ENCODE peak calls at places on chromosomes 6 and 20, in six cellular contexts. One of them, this sample, is unnamed.

GRCh38 chr6:149429427-149430360 is 29.6 kb downstream of the SUMO4 start:
- DNase-seq in breast epithelium: no peak
- DNase-seq in HCT116: no peak
- DNase-seq in right lobe of liver: no peak
- DNase-seq in ovary: no peak
- DNase-seq in Peyer's patch: no peak
- DNase-seq in this sample: no peak

GRCh38 chr6:34491091-34491430 is 25.2 kb downstream of the PACSIN1 start:
- DNase-seq in breast epithelium: no peak
- DNase-seq in HCT116: no peak
- DNase-seq in right lobe of liver: no peak
- DNase-seq in ovary: peak; percentile 58
- DNase-seq in Peyer's patch: no peak
- DNase-seq in this sample: peak; percentile 33

GRCh38 chr6:20706293-20707165 is 172.3 kb downstream of the CDKAL1 start:
- DNase-seq in breast epithelium: no peak
- DNase-seq in HCT116: peak; percentile 7
- DNase-seq in right lobe of liver: no peak
- DNase-seq in ovary: no peak
- DNase-seq in Peyer's patch: no peak
- DNase-seq in this sample: no peak

GRCh38 chr6:99822741-99823512 is 171.1 kb downstream of the MCHR2 start:
- DNase-seq in breast epithelium: no peak
- DNase-seq in HCT116: peak; percentile 37
- DNase-seq in right lobe of liver: no peak
- DNase-seq in ovary: no peak
- DNase-seq in Peyer's patch: peak; percentile 45
- DNase-seq in this sample: no peak

GRCh38 chr6:139996253-139996834 is 621.9 kb upstream of the CITED2 start:
- DNase-seq in breast epithelium: no peak
- DNase-seq in HCT116: no peak
- DNase-seq in right lobe of liver: no peak
- DNase-seq in ovary: no peak
- DNase-seq in Peyer's patch: no peak
- DNase-seq in this sample: no peak

GRCh38 chr20:16601019-16601418 is 27.8 kb upstream of the KIF16B start:
- DNase-seq in breast epithelium: no peak
- DNase-seq in HCT116: no peak
- DNase-seq in right lobe of liver: no peak
- DNase-seq in ovary: no peak
- DNase-seq in Peyer's patch: no peak
- DNase-seq in this sample: no peak

GRCh38 chr6:62345962-62346689 is 60.1 kb upstream of the KHDRBS2 start:
- DNase-seq in breast epithelium: no peak
- DNase-seq in HCT116: no peak
- DNase-seq in right lobe of liver: no peak
- DNase-seq in ovary: no peak
- DNase-seq in Peyer's patch: peak; percentile 46
- DNase-seq in this sample: no peak

GRCh38 chr6:153231048-153231635 is 100.1 kb upstream of the RGS17 start:
- DNase-seq in breast epithelium: no peak
- DNase-seq in HCT116: peak; percentile 52
- DNase-seq in right lobe of liver: peak; percentile 22
- DNase-seq in ovary: peak; percentile 10
- DNase-seq in Peyer's patch: peak; percentile 60
- DNase-seq in this sample: no peak

GRCh38 chr6:152270301-152270925 is 366.7 kb downstream of the SYNE1 start:
- DNase-seq in breast epithelium: no peak
- DNase-seq in HCT116: no peak
- DNase-seq in right lobe of liver: no peak
- DNase-seq in ovary: no peak
- DNase-seq in Peyer's patch: no peak
- DNase-seq in this sample: no peak

GRCh38 chr20:34515484-34516037 is 661 bp upstream of the DYNLRB1 start:
- DNase-seq in breast epithelium: peak; percentile 50
- DNase-seq in HCT116: no peak
- DNase-seq in right lobe of liver: peak; percentile 47
- DNase-seq in ovary: peak; percentile 61
- DNase-seq in Peyer's patch: peak; percentile 86
- DNase-seq in this sample: no peak

GRCh38 chr6:26537160-26537845 is 863 bp upstream of the HMGN4 start:
- DNase-seq in breast epithelium: peak; percentile 94
- DNase-seq in HCT116: peak; percentile 92
- DNase-seq in right lobe of liver: peak; percentile 87
- DNase-seq in ovary: peak; percentile 92
- DNase-seq in Peyer's patch: peak; percentile 96
- DNase-seq in this sample: peak; percentile 92

GRCh38 chr6:28336284-28337024 is 506 bp upstream of the ZSCAN31 start:
- DNase-seq in breast epithelium: no peak
- DNase-seq in HCT116: no peak
- DNase-seq in right lobe of liver: no peak
- DNase-seq in ovary: no peak
- DNase-seq in Peyer's patch: peak; percentile 57
- DNase-seq in this sample: no peak

GRCh38 chr20:53609501-53610445 is 16.1 kb upstream of the ZNF217 start:
- DNase-seq in breast epithelium: peak; percentile 18
- DNase-seq in HCT116: no peak
- DNase-seq in right lobe of liver: peak; percentile 51
- DNase-seq in ovary: peak; percentile 44
- DNase-seq in Peyer's patch: peak; percentile 87
- DNase-seq in this sample: no peak

GRCh38 chr6:99013661-99014458 is 66.1 kb upstream of the FBXL4 start:
- DNase-seq in breast epithelium: no peak
- DNase-seq in HCT116: no peak
- DNase-seq in right lobe of liver: no peak
- DNase-seq in ovary: no peak
- DNase-seq in Peyer's patch: no peak
- DNase-seq in this sample: no peak

GRCh38 chr20:49288250-49288751 is 10.4 kb upstream of the ZNFX1 start:
- DNase-seq in breast epithelium: no peak
- DNase-seq in HCT116: no peak
- DNase-seq in right lobe of liver: no peak
- DNase-seq in ovary: no peak
- DNase-seq in Peyer's patch: no peak
- DNase-seq in this sample: no peak

GRCh38 chr6:169921227-169921626 is 169.8 kb downstream of the ERMARD start:
- DNase-seq in breast epithelium: no peak
- DNase-seq in HCT116: no peak
- DNase-seq in right lobe of liver: no peak
- DNase-seq in ovary: no peak
- DNase-seq in Peyer's patch: peak; percentile 26
- DNase-seq in this sample: no peak

GRCh38 chr6:44214307-44214706 is 2.4 kb upstream of the MYMX start:
- DNase-seq in breast epithelium: no peak
- DNase-seq in HCT116: no peak
- DNase-seq in right lobe of liver: no peak
- DNase-seq in ovary: no peak
- DNase-seq in Peyer's patch: no peak
- DNase-seq in this sample: no peak

GRCh38 chr6:128150376-128150775 is 249.5 kb upstream of the THEMIS start:
- DNase-seq in breast epithelium: no peak
- DNase-seq in HCT116: no peak
- DNase-seq in right lobe of liver: no peak
- DNase-seq in ovary: no peak
- DNase-seq in Peyer's patch: no peak
- DNase-seq in this sample: no peak

GRCh38 chr6:42104095-42104806 is 38.2 kb downstream of the C6orf132 start:
- DNase-seq in breast epithelium: no peak
- DNase-seq in HCT116: no peak
- DNase-seq in right lobe of liver: peak; percentile 70
- DNase-seq in ovary: peak; percentile 56
- DNase-seq in Peyer's patch: peak; percentile 87
- DNase-seq in this sample: peak; percentile 39

GRCh38 chr20:62416651-62417637 is 9.9 kb upstream of the CABLES2 start:
- DNase-seq in breast epithelium: no peak
- DNase-seq in HCT116: no peak
- DNase-seq in right lobe of liver: no peak
- DNase-seq in ovary: no peak
- DNase-seq in Peyer's patch: no peak
- DNase-seq in this sample: no peak

DNA sequence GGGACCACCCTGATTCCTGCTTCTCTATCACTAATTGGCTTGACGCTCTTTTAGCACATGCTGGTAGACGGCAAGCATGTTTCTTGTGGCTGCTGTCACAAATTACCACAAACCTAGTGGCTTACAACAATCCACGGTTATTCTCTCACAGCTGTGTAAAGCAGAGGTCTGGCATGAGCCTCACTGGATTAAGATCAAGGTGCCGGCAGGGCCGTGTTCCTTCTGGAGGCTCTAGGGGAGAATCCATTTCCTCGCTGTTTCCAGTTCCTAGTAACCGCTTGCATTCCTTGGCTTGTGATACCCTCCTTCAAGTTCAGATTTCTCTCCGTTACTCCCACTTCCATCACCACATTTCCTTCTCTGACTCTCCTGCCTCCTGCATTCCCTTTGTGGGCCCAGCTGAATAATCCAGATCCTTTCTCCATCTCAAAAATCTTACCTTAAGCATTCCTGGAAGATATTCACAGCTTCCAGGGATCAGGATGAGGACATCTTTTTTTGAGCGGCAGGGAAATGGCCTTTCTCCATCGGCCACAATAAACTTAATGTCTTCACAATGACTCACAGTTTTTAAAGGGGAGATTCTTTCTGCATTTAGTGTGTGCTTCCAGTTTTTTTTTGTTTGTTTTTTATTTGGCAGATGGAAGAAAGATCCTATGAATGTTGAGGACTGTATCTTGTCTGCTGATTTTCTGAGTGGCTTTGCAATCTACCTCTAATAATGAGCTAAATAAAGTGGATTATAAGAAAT is 39.9 kb downstream of the BMP6 start:
- DNase-seq in breast epithelium: no peak
- DNase-seq in HCT116: no peak
- DNase-seq in right lobe of liver: no peak
- DNase-seq in ovary: no peak
- DNase-seq in Peyer's patch: no peak
- DNase-seq in this sample: no peak
- H3K27me3 ChIP-seq in breast epithelium: no peaks in the 10 kb centered on the region
- H3K27me3 ChIP-seq in HCT116: no peaks in the 10 kb centered on the region
- H3K27me3 ChIP-seq in right lobe of liver: no peaks in the 10 kb centered on the region
- H3K27me3 ChIP-seq in ovary: no peaks in the 10 kb centered on the region
- H3K27me3 ChIP-seq in Peyer's patch: no peaks in the 10 kb centered on the region
- H3K27me3 ChIP-seq in this sample: no peaks in the 10 kb centered on the region

GRCh38 chr20:57287007-57287810 is 20.8 kb upstream of the BMP7 start:
- DNase-seq in breast epithelium: no peak
- DNase-seq in HCT116: no peak
- DNase-seq in right lobe of liver: no peak
- DNase-seq in ovary: no peak
- DNase-seq in Peyer's patch: no peak
- DNase-seq in this sample: no peak
- TF ChIP-seq CTCF in breast epithelium: no peak
- TF ChIP-seq CTCF in HCT116: no peak
- TF ChIP-seq CTCF in right lobe of liver: no peak
- TF ChIP-seq CTCF in ovary: no peak
- TF ChIP-seq CTCF in Peyer's patch: no peak
- TF ChIP-seq CTCF in this sample: no peak

GRCh38 chr6:14912226-14912625 is 333.6 kb upstream of the JARID2 start:
- DNase-seq in breast epithelium: no peak
- DNase-seq in HCT116: no peak
- DNase-seq in right lobe of liver: no peak
- DNase-seq in ovary: no peak
- DNase-seq in Peyer's patch: no peak
- DNase-seq in this sample: no peak

GRCh38 chr6:14905201-14905600 is 340.7 kb upstream of the JARID2 start:
- DNase-seq in breast epithelium: no peak
- DNase-seq in HCT116: no peak
- DNase-seq in right lobe of liver: no peak
- DNase-seq in ovary: no peak
- DNase-seq in Peyer's patch: no peak
- DNase-seq in this sample: no peak

GRCh38 chr6:14906621-14907020 is 339.2 kb upstream of the JARID2 start:
- DNase-seq in breast epithelium: no peak
- DNase-seq in HCT116: no peak
- DNase-seq in right lobe of liver: no peak
- DNase-seq in ovary: no peak
- DNase-seq in Peyer's patch: no peak
- DNase-seq in this sample: no peak

GRCh38 chr6:14915888-14916832 is 329.7 kb upstream of the JARID2 start:
- DNase-seq in breast epithelium: no peak
- DNase-seq in HCT116: no peak
- DNase-seq in right lobe of liver: no peak
- DNase-seq in ovary: no peak
- DNase-seq in Peyer's patch: no peak
- DNase-seq in this sample: no peak

DNA sequence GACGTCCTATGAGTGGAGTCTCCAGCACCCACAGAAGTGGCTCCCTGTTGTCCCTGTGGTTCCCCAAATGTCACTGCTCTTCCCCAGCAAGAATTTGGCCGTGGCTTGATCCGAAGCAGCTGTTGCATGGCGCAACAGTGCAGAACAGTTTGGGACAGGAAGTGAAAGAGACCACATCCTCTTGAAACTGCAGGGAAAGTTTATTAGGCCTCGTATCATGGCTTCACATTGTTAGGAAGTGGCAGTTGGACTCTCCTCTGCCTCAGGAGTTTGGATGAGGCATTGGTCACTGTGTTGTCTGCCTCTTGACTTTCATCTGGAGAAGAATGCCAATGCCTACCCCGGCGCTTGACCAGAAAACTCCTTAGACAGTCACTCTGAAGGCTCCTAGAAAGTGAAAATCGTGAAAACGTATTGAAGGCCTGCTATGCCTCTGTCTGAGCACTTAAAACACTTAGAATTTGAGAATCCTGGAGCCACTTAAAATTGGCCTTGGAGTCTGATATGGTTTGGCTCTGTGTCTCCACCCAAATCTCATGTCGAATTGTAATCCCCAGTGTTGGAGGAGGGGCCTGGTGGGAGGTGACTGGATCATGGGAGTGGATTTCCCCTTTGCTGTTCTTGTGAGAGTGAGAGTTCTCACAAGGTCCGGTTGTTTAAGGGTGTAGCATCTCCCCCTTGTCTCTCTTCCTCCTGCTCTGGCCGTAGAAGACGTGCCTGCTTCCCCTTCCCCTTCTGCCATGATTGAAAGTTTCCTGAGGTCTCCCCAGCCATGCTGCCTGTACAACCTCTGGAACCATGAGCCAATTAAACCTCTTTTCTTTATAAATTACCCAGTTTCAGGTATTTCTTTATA is 334.9 kb upstream of the JARID2 start:
- DNase-seq in breast epithelium: no peak
- DNase-seq in HCT116: no peak
- DNase-seq in right lobe of liver: peak; percentile 51
- DNase-seq in ovary: no peak
- DNase-seq in Peyer's patch: peak; percentile 78
- DNase-seq in this sample: peak; percentile 26
- TF ChIP-seq POLR2A in breast epithelium: no peak
- TF ChIP-seq POLR2A in HCT116: no peak
- TF ChIP-seq POLR2A in right lobe of liver: no peak
- TF ChIP-seq POLR2A in ovary: no peak
- TF ChIP-seq POLR2A in Peyer's patch: no peak
- TF ChIP-seq POLR2A in this sample: no peak

GRCh38 chr6:3013901-3014674 is 14.4 kb downstream of the NQO2 start:
- DNase-seq in breast epithelium: no peak
- DNase-seq in HCT116: no peak
- DNase-seq in right lobe of liver: no peak
- DNase-seq in ovary: no peak
- DNase-seq in Peyer's patch: no peak
- DNase-seq in this sample: no peak
- H3K27me3 ChIP-seq in breast epithelium: no peaks in the 10 kb centered on the region
- H3K27me3 ChIP-seq in HCT116: no peaks in the 10 kb centered on the region
- H3K27me3 ChIP-seq in right lobe of liver: no peaks in the 10 kb centered on the region
- H3K27me3 ChIP-seq in ovary: no peaks in the 10 kb centered on the region
- H3K27me3 ChIP-seq in Peyer's patch: no peaks in the 10 kb centered on the region
- H3K27me3 ChIP-seq in this sample: no peaks in the 10 kb centered on the region

GRCh38 chr6:912871-913663 is 220.1 kb upstream of the EXOC2 start:
- DNase-seq in breast epithelium: no peak
- DNase-seq in HCT116: peak; percentile 22
- DNase-seq in right lobe of liver: no peak
- DNase-seq in ovary: no peak
- DNase-seq in Peyer's patch: no peak
- DNase-seq in this sample: no peak
- TF ChIP-seq CTCF in breast epithelium: no peak
- TF ChIP-seq CTCF in HCT116: peak; percentile 61
- TF ChIP-seq CTCF in right lobe of liver: peak; percentile 45
- TF ChIP-seq CTCF in ovary: no peak
- TF ChIP-seq CTCF in Peyer's patch: peak; percentile 22
- TF ChIP-seq CTCF in this sample: no peak

This sample was measured in gastrocnemius medialis.